ENCODE peak calls at places on chromosomes 11 and 22, in ten cellular contexts. I is prostate gland; R is left lung; O is PC-3; F is right atrium auricular region; P is CD8-positive, alpha-beta memory T cell; K is AG04450; U is spleen; Y is IMR-90; E is esophagus squamous epithelium. A is an unnamed sample.

GRCh38 chr11:19244084-19244483 is 3.3 kb upstream of the E2F8 start:
- DNase-seq in Y (no peak), F (no peak), R (no peak), K (no peak), P (no peak), E (no peak), U (no peak), O (peak; percentile 86), I (peak; percentile 51), A (no peak)

GRCh38 chr11:128359515-128359914 is 227.8 kb downstream of the ETS1 start:
- DNase-seq in R (no peak), F (no peak), K (no peak), E (no peak), I (no peak), P (no peak), O (no peak), U (no peak), Y (peak; percentile 45), A (no peak)

GRCh38 chr22:24486501-24486921 is 8.6 kb upstream of the UPB1 start:
- DNase-seq in O (peak; percentile 78), R (no peak), U (no peak), F (no peak), Y (peak; percentile 82), I (no peak), E (no peak), K (no peak), P (no peak), A (no peak)

GRCh38 chr22:26479792-26480610 is 3.6 kb downstream of the HPS4 start:
- DNase-seq in O (peak; percentile 9), F (no peak), P (no peak), R (no peak), I (peak; percentile 63), K (no peak), U (no peak), Y (no peak), E (no peak), A (no peak)

GRCh38 chr22:26707090-26707489 is 49.7 kb downstream of the MIAT start:
- DNase-seq in F (no peak), Y (no peak), E (no peak), P (no peak), R (no peak), K (no peak), I (no peak), O (no peak), U (no peak), A (no peak)

GRCh38 chr11:19027829-19028595 is 32.5 kb downstream of the MRGPRX2 start:
- DNase-seq in Y (peak; percentile 55), R (no peak), P (no peak), F (no peak), U (no peak), K (no peak), E (no peak), O (peak; percentile 98), I (no peak), A (no peak)

GRCh38 chr11:61411589-61411988 is 18.2 kb downstream of the CPSF7 start:
- DNase-seq in K (no peak), R (no peak), Y (no peak), E (no peak), F (no peak), U (no peak), O (no peak), P (no peak), I (no peak), A (no peak)

GRCh38 chr11:88357323-88358039 is 19.9 kb upstream of the CTSC start:
- DNase-seq in R (no peak), K (no peak), U (no peak), E (no peak), P (no peak), Y (peak; percentile 27), F (no peak), I (no peak), O (peak; percentile 87), A (no peak)

GRCh38 chr11:96051820-96052219 is 127.9 kb upstream of the MTMR2 start:
- DNase-seq in O (peak; percentile 39), I (no peak), F (no peak), Y (no peak), R (no peak), U (no peak), E (no peak), K (no peak), P (no peak), A (no peak)

GRCh38 chr11:35005156-35005780 is 88.8 kb downstream of the PDHX start:
- DNase-seq in R (no peak), K (no peak), E (no peak), Y (no peak), P (no peak), I (peak; percentile 77), O (peak; percentile 73), U (no peak), F (no peak), A (no peak)

GRCh38 chr11:101949846-101950245 is 33.5 kb upstream of the ANGPTL5 start:
- DNase-seq in I (no peak), K (no peak), Y (no peak), R (no peak), O (no peak), E (no peak), F (no peak), P (no peak), U (no peak), A (no peak)

GRCh38 chr22:18078329-18079041 is 695 bp downstream of the PEX26 start:
- DNase-seq in F (no peak), K (no peak), O (peak; percentile 45), Y (peak; percentile 19), I (no peak), E (no peak), P (peak; percentile 58), R (peak; percentile 86), U (peak; percentile 92), A (no peak)

GRCh38 chr11:132904091-132904490 is 628.2 kb downstream of the OPCML start:
- DNase-seq in Y (no peak), K (no peak), P (no peak), R (no peak), F (no peak), U (no peak), O (no peak), E (no peak), I (no peak), A (no peak)

GRCh38 chr11:102112654-102112926 is 2.3 kb downstream of the YAP1 start:
- DNase-seq in O (peak; percentile 23), R (no peak), U (no peak), Y (no peak), I (no peak), E (no peak), F (no peak), P (no peak), K (no peak), A (no peak)

GRCh38 chr11:17921620-17922473 is 91.0 kb downstream of the SERGEF start:
- DNase-seq in P (no peak), F (peak; percentile 61), O (no peak), K (no peak), U (no peak), I (no peak), E (no peak), Y (peak; percentile 36), R (no peak), A (no peak)

GRCh38 chr22:32926600-32926999 is 125.1 kb downstream of the TIMP3 start:
- DNase-seq in K (peak; percentile 6), U (no peak), E (no peak), O (peak; percentile 6), F (no peak), I (no peak), Y (peak; percentile 34), R (no peak), P (no peak), A (no peak)

GRCh38 chr11:71937826-71938225 is 9.0 kb downstream of the RNF121 start:
- DNase-seq in O (no peak), F (no peak), E (no peak), K (no peak), U (no peak), R (no peak), I (no peak), Y (no peak), P (no peak), A (no peak)

GRCh38 chr11:113162590-113162961 is 151.8 kb upstream of the TTC12 start:
- DNase-seq in O (no peak), I (no peak), K (no peak), R (no peak), Y (no peak), P (no peak), E (no peak), F (peak; percentile 80), U (no peak), A (no peak)

GRCh38 chr22:20857247-20857643 is 1.4 kb downstream of the PI4KA start:
- DNase-seq in O (no peak), R (no peak), Y (no peak), U (no peak), P (no peak), I (no peak), E (no peak), F (no peak), K (no peak), A (no peak)

GRCh38 chr11:9613118-9613829 is 39.8 kb downstream of the WEE1 start:
- DNase-seq in U (peak; percentile 97), F (peak; percentile 96), O (peak; percentile 96), P (peak; percentile 89), I (peak; percentile 93), K (peak; percentile 97), E (peak; percentile 45), R (peak; percentile 96), Y (peak; percentile 98), A (peak; percentile 74)
- H3K9me3 ChIP-seq in U (no peaks in the 10 kb centered on the region), F (no peaks in the 10 kb centered on the region), O (no peaks in the 10 kb centered on the region), P (no peaks in the 10 kb centered on the region), I (no peaks in the 10 kb centered on the region), K (no peaks in the 10 kb centered on the region), E (no peaks in the 10 kb centered on the region), R (no peaks in the 10 kb centered on the region), Y (no peaks in the 10 kb centered on the region), A (no peaks in the 10 kb centered on the region)

GRCh38 chr11:69388210-69388609 is 93.3 kb upstream of the LINC01488 start:
- DNase-seq in I (no peak), U (no peak), R (no peak), P (no peak), F (no peak), Y (no peak), O (no peak), E (no peak), K (no peak), A (no peak)
- H3K9me3 ChIP-seq in I (no peaks in the 10 kb centered on the region), U (peaks cover 10% of the 10 kb centered on the region), R (peaks cover 14% of the 10 kb centered on the region), P (peaks cover 4% of the 10 kb centered on the region), F (peaks cover 20% of the 10 kb centered on the region), Y (peaks cover 11% of the 10 kb centered on the region), O (peaks cover 3% of the 10 kb centered on the region), E (peaks cover 13% of the 10 kb centered on the region), K (peaks cover 9% of the 10 kb centered on the region), A (no peaks in the 10 kb centered on the region)

DNA sequence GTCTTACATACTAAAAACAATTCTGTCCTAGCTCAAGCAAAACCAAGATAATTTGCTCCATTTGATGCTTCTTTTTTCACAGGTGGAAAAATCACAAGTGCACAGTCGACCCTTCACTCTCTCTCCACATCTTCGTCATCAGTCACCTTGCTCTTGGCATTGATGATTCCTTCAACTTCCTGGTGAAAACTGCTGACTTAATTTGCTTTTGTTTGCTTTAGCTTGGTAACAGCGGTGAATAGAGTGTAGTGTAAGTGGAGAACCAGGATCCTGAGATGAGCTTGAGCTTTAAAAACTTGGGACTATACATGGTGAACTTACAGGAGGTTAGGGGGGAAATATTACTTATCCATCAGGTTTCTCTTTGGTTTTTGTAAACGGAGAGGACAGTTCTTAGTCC is 331.1 kb upstream of the ARHGAP42 start:
- DNase-seq in I (no peak), R (no peak), U (no peak), P (no peak), K (no peak), O (no peak), F (no peak), Y (no peak), E (no peak), A (no peak)
- H3K9me3 ChIP-seq in I (no peaks in the 10 kb centered on the region), R (no peaks in the 10 kb centered on the region), U (no peaks in the 10 kb centered on the region), P (no peaks in the 10 kb centered on the region), K (no peaks in the 10 kb centered on the region), O (no peaks in the 10 kb centered on the region), F (no peaks in the 10 kb centered on the region), Y (no peaks in the 10 kb centered on the region), E (no peaks in the 10 kb centered on the region), A (no peaks in the 10 kb centered on the region)

GRCh38 chr11:50379484-50379883 is 346.8 kb downstream of the OR4C45 start:
- DNase-seq in U (no peak), E (no peak), O (no peak), P (no peak), F (no peak), R (no peak), K (no peak), I (no peak), Y (no peak), A (no peak)
- H3K9me3 ChIP-seq in U (peaks cover 67% of the 10 kb centered on the region), E (peaks cover 28% of the 10 kb centered on the region), O (peaks cover 62% of the 10 kb centered on the region), P (peaks cover 6% of the 10 kb centered on the region), F (peaks cover 97% of the 10 kb centered on the region), R (peaks cover 100% of the 10 kb centered on the region), K (no peaks in the 10 kb centered on the region), I (no peaks in the 10 kb centered on the region), Y (no peaks in the 10 kb centered on the region), A (peaks cover 8% of the 10 kb centered on the region)

A was measured in T-helper 17 cell.